ENCODE peak calls at places on chromosomes 5 and 9, in four cellular contexts. A, E, W and J are unnamed samples.

GRCh38 chr5:179803651-179804598 is 2.7 kb downstream of the MGAT4B start:
- DNase-seq in A (no peak), E (no peak), W (no peak), J (no peak)

GRCh38 chr9:116189683-116190082 is 36.1 kb downstream of the PAPPA start:
- DNase-seq in A (no peak), E (no peak), W (no peak), J (no peak)

GRCh38 chr5:32753765-32754164 is 42.6 kb downstream of the NPR3 start:
- DNase-seq in A (no peak), E (no peak), W (no peak), J (no peak)

GRCh38 chr5:78361226-78361993 is 993 bp downstream of the SCAMP1 start:
- DNase-seq in A (peak), E (peak), W (no peak), J (peak)

GRCh38 chr5:147225938-147226337 is 8.9 kb upstream of the STK32A start:
- DNase-seq in A (no peak), E (no peak), W (no peak), J (no peak)

GRCh38 chr5:144195443-144195842 is 24.8 kb downstream of the KCTD16 start:
- DNase-seq in A (no peak), E (no peak), W (no peak), J (no peak)

GRCh38 chr9:4774209-4774608 is 18.5 kb upstream of the RCL1 start:
- DNase-seq in A (no peak), E (no peak), W (no peak), J (no peak)

GRCh38 chr5:125415126-125415525 is 668.7 kb upstream of the ZNF608 start:
- DNase-seq in A (no peak), E (no peak), W (no peak), J (no peak)

GRCh38 chr5:107933326-107933725 is 262.6 kb upstream of the EFNA5 start:
- DNase-seq in A (no peak), E (no peak), W (no peak), J (no peak)

GRCh38 chr5:175464414-175465233 is 13.7 kb upstream of the SFXN1 start:
- DNase-seq in A (peak), E (peak), W (peak), J (peak)

GRCh38 chr9:14210428-14210827 is 103.5 kb downstream of the NFIB start:
- DNase-seq in A (no peak), E (no peak), W (no peak), J (no peak)

GRCh38 chr9:35108461-35108860 is 5.5 kb upstream of the STOML2 start:
- DNase-seq in A (no peak), E (peak), W (no peak), J (peak)